ENCODE peak calls at places on chromosome 15, in seven cellular contexts. A is AG09319, K is foreskin fibroblast, U is right atrium auricular region, G is HFF-Myc, L is type B pancreatic cell, P is mesothelial cell of epicardium. M is an unnamed sample.

GRCh38 chr15:34374816-34375215 is 7.8 kb upstream of the LPCAT4 start:
- DNase-seq in G (no peak), K (no peak), L (no peak), U (no peak), A (no peak), P (no peak), M (no peak)

GRCh38 chr15:37028609-37029287 is 71.6 kb downstream of the MEIS2 start:
- DNase-seq in U (no peak), A (peak), G (peak), L (no peak), P (no peak), K (peak), M (no peak)

GRCh38 chr15:38430106-38430760 is 23.7 kb upstream of the FAM98B start:
- DNase-seq in L (no peak), K (no peak), G (no peak), P (no peak), U (no peak), A (no peak), M (no peak)

GRCh38 chr15:88650556-88650955 is 11.7 kb downstream of the ISG20 start:
- DNase-seq in K (no peak), L (peak), U (peak), A (no peak), G (no peak), P (peak), M (no peak)

GRCh38 chr15:74127954-74128784 is 2.2 kb upstream of the ISLR2 start:
- DNase-seq in L (no peak), G (no peak), A (no peak), U (no peak), K (peak), P (no peak), M (no peak)

GRCh38 chr15:57445872-57446271 is 69.6 kb downstream of the CGNL1 start:
- DNase-seq in P (no peak), L (no peak), A (no peak), K (peak), U (no peak), G (no peak), M (no peak)

GRCh38 chr15:64426845-64427465 is 33.4 kb upstream of the ZNF609 start:
- DNase-seq in P (no peak), U (no peak), G (no peak), A (peak), K (peak), L (no peak), M (no peak)

GRCh38 chr15:99651023-99651807 is 82.0 kb downstream of the LYSMD4 start:
- DNase-seq in A (no peak), U (no peak), K (peak), P (no peak), L (no peak), G (peak), M (no peak)

GRCh38 chr15:59376735-59377134 is 4.1 kb upstream of the MYO1E start:
- DNase-seq in A (no peak), U (no peak), G (no peak), K (peak), L (no peak), P (no peak), M (no peak)

GRCh38 chr15:55775316-55775715 is 32.4 kb upstream of the PRTG start:
- DNase-seq in L (no peak), A (peak), P (peak), U (no peak), G (no peak), K (peak), M (no peak)

GRCh38 chr15:87764461-87765236 is 491.9 kb downstream of the NTRK3 start:
- DNase-seq in L (no peak), P (no peak), K (peak), U (no peak), A (peak), G (no peak), M (no peak)

GRCh38 chr15:89136818-89137772 is 48.8 kb downstream of the ABHD2 start:
- DNase-seq in L (no peak), A (no peak), U (peak), G (no peak), P (no peak), K (peak), M (no peak)

GRCh38 chr15:86915811-86916331 is 836.2 kb downstream of the AGBL1 start:
- DNase-seq in U (no peak), L (no peak), P (no peak), A (no peak), K (peak), G (peak), M (no peak)

GRCh38 chr15:61051570-61052031 is 177.5 kb downstream of the RORA start:
- DNase-seq in A (peak), P (no peak), U (no peak), K (peak), G (no peak), L (no peak), M (no peak)

GRCh38 chr15:64897345-64897985 is 14.2 kb upstream of the ANKDD1A start:
- DNase-seq in A (no peak), G (peak), P (no peak), K (peak), L (no peak), U (peak), M (no peak)

GRCh38 chr15:101244039-101244781 is 7.6 kb downstream of the CHSY1 start:
- DNase-seq in P (no peak), A (no peak), U (no peak), G (no peak), L (no peak), K (no peak), M (no peak)

GRCh38 chr15:32904448-32904847 is 186.6 kb downstream of the GREM1 start:
- DNase-seq in L (no peak), P (no peak), K (no peak), A (no peak), U (no peak), G (no peak), M (no peak)

GRCh38 chr15:75209289-75209676 is 7.6 kb downstream of the C15orf39 start:
- DNase-seq in P (no peak), K (no peak), L (no peak), U (no peak), G (no peak), A (no peak), M (no peak)

GRCh38 chr15:75206006-75206405 is 4.3 kb downstream of the C15orf39 start:
- DNase-seq in G (no peak), P (no peak), U (no peak), K (no peak), L (no peak), A (no peak), M (no peak)

GRCh38 chr15:75208501-75209288 is 7.0 kb downstream of the C15orf39 start:
- DNase-seq in K (no peak), P (no peak), L (no peak), A (no peak), U (no peak), G (no peak), M (no peak)

GRCh38 chr15:75206803-75207617 is 5.3 kb downstream of the C15orf39 start:
- DNase-seq in U (no peak), K (no peak), G (no peak), L (no peak), A (no peak), P (no peak), M (no peak)

DNA sequence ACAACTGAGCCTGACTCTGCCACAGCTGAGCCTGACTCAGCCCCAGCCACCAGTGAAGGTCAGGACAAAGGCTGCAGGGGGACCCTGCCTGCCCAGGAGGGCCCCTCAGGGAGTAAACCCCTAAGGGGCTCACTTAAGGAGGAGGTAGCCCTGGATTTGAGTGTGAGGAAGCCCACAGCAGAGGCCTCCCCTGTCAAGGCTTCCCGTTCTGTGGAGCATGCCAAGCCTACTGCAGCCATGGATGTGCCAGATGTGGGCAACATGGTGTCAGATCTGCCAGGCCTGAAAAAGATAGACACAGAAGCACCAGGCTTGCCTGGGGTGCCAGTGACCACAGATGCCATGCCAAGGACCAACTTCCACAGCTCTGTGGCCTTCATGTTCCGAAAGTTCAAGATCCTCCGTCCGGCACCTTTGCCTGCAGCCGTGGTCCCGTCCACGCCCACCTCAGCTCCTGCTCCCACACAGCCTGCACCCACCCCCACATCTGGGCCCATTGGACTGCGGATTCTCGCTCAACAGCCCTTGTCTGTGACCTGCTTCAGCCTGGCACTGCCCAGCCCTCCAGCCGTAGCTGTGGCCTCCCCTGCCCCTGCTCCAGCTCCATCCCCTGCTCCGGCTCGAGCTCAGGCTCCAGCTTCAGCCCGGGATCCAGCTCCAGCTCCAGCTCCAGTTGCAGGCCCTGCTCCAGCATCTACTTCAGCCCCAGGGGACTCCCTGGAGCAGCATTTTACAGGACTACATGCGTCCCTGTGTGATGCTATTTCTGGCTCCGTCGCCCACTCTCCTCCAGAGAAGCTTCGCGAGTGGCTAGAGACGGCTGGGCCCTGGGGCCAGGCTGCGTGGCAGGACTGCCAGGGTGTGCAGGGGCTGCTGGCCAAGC is 6.2 kb downstream of the C15orf39 start:
- DNase-seq in U (no peak), L (no peak), P (no peak), A (no peak), K (no peak), G (no peak), M (no peak)
- TF ChIP-seq CTCF in U (no peak), L (no peak), P (no peak), A (no peak), K (no peak), G (no peak), M (no peak)

DNA sequence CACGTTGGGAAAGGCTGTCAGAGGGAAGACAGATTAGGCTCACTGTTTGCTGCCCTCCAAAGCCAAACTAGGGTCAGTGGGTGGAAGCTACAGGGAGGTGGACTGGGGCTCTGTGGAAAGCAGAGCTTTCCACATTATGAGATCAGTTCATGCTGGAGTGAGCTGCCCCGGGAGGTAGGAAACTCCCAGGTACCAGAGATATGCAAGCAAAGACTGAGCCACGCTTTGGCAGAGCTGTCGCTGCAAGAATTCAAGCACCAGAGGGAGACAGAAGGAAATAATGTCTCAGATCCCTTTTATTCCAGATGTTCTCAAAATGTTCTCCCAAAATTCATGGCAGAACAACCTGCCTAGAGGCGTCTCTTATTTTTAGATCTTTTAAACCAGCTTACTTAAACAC is 286.6 kb downstream of the WDR72 start:
- DNase-seq in A (no peak), G (no peak), U (no peak), P (no peak), L (no peak), K (no peak), M (no peak)
- TF ChIP-seq CTCF in A (no peak), G (no peak), U (no peak), P (no peak), L (no peak), K (no peak), M (no peak)

DNA sequence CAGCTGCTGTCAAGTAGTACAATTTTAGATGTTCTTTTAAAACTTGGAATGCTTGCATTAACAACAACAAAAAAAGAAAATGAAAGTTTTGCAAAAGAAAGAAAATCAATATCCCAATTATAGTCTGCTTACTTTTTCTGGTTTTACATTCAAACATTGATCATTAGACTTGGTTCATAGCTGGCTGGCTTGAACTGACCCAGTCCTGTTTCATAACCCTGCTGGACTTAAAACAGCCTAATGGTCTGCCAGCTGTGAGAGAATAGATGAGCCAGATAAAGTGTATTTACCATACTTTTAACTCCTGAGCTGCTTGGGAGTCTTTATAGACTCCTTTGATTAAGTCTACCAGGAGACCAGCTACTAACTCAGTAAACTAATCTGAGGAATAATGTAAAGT is 59.2 kb downstream of the PIAS1 start:
- DNase-seq in L (no peak), P (no peak), G (no peak), A (no peak), K (peak), U (no peak), M (no peak)
- TF ChIP-seq CTCF in L (no peak), P (no peak), G (no peak), A (no peak), K (no peak), U (no peak), M (no peak)

DNA sequence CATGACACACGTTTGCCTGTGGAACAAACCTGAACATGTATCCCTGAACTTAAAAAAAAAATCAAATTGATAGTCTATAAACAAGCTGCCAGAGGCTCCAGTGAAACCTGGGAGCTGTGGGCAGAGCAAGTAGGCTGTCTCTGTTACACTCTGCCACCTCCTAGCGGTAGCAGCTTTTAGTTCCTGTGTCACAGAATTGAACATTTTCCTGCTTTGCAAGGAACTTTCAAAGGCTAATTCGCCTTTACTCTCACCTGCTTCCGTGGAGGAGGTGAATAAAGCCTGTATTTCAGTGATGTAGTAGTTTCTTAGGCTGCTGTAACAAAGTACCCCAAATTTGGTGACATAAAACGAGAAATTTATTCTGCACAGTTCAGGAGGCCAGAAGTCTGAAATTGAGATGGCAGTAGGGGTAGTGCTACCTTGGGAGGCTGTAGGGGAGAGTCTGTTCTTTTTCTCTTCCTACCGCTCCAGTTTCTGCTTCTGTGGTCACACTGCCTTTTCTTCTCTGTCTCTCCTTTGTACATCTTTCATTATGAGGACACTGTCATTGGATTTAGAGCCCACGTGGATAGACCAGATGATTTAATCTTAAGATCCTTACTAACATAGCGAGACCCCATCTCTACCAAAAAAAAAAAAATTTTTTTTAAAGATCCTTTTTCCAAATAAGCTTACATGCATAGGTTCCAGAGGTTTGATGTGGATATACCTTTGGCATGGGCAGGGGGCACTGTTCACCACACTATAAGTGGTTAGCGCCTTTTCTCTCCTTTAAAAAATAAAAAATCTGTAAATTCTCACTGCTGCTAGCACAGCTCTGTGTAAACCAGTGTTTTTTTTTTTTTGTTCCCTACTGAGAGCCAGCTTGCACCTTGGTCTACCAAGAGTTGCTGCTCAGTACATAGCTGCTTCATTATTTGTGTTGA is 25.3 kb downstream of the FBXO22 start:
- DNase-seq in K (peak), A (no peak), L (no peak), P (no peak), U (no peak), G (no peak), M (no peak)
- TF ChIP-seq CTCF in K (peak), A (no peak), L (peak), P (no peak), U (no peak), G (peak), M (peak)

DNA sequence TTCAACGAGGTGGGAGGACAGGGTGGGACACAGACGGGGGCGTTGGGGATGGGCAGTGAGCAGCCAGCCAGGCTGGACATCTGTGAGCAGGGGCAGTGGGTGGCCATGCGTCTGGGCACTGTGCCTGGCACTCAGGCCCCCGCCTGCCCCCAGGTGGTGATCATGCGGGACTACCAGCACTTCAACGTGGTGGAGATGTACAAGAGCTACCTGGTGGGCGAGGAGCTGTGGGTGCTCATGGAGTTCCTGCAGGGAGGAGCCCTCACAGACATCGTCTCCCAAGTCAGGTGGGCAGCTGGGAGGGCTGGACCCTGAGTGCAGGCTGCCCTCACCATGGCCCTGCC is 10.2 kb downstream of the ANKRD63 start:
- DNase-seq in G (no peak), U (no peak), A (no peak), P (no peak), L (no peak), K (no peak), M (no peak)
- TF ChIP-seq CTCF in G (peak), U (no peak), A (no peak), P (no peak), L (no peak), K (no peak), M (peak)

DNA sequence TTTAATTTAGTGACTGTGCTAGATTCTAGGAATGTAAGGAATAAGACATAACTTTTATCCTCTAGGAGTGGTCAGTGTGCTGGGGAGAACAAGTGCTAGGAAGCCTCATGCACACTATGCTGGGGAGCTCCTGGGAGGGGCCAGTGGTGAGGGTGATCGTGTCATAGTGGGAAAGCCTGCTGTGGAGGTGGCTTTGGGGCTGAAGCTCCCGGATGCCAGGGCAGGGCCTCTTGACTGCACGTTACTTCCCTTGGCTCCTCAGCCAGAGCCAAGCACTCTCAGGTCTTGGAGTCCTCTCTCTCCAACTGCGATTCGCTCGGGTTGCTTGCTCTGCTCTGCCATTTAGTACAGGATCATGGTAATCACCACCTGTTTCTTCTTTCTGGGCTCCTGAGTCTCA is 33.6 kb downstream of the SQOR start:
- DNase-seq in L (no peak), P (no peak), K (no peak), A (no peak), U (no peak), G (no peak), M (no peak)
- TF ChIP-seq CTCF in L (no peak), P (no peak), K (no peak), A (no peak), U (no peak), G (no peak), M (no peak)

GRCh38 chr15:66947471-66947870 is 117.9 kb upstream of the SMAD3 start:
- DNase-seq in U (no peak), K (no peak), G (no peak), P (no peak), L (no peak), A (no peak), M (no peak)

GRCh38 chr15:66950114-66950513 is 115.3 kb upstream of the SMAD3 start:
- DNase-seq in G (no peak), L (no peak), A (no peak), P (no peak), U (no peak), K (no peak), M (no peak)

GRCh38 chr15:66946578-66947164 is 118.7 kb upstream of the SMAD3 start:
- DNase-seq in G (no peak), K (peak), A (peak), U (peak), L (no peak), P (peak), M (peak)

GRCh38 chr15:66945842-66946241 is 119.6 kb upstream of the SMAD3 start:
- DNase-seq in A (no peak), L (no peak), P (no peak), K (no peak), G (no peak), U (no peak), M (no peak)

DNA sequence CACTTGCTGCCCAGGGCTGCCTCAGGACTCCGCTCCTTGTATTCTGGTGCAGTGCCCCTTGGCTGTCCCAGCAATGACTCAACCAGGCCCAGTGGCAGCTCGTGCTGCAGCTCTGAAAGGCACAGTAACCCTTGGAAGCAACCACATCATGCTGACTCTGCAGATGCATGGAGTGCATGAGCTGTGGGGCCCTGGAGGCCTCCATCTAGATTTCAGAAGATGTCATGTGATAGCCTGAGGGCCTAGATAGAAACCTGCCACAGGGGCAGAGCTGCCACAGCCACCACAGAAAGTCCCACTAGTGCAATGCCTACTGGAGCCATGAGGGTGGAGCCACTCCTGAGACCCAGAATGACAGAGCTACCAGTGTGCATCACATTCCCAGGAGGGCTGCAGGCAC is 117.1 kb upstream of the SMAD3 start:
- DNase-seq in G (no peak), P (no peak), L (no peak), A (no peak), K (peak), U (no peak), M (no peak)
- TF ChIP-seq CTCF in G (no peak), P (no peak), L (no peak), A (no peak), K (no peak), U (no peak), M (no peak)

GRCh38 chr15:49832421-49832980 is 211.7 kb downstream of the DTWD1 start:
- DNase-seq in A (no peak), K (peak), G (no peak), L (no peak), U (no peak), P (no peak), M (peak)
- TF ChIP-seq CTCF in A (peak), K (peak), G (peak), L (peak), U (no peak), P (no peak), M (peak)